ENCODE peak calls at places on chromosomes 7 and 10, in four cellular contexts. One of them, this sample, is unnamed.

GRCh38 chr10:103284170-103284569 is 7.2 kb downstream of the INA start:
- DNase-seq in EH: peak
- DNase-seq in left ventricle myocardium inferior: no peak
- DNase-seq in uterus: no peak
- DNase-seq in this sample: no peak

GRCh38 chr7:157022681-157023588 is 12.5 kb upstream of the MNX1 start:
- DNase-seq in EH: no peak
- DNase-seq in left ventricle myocardium inferior: no peak
- DNase-seq in uterus: no peak
- DNase-seq in this sample: no peak

GRCh38 chr7:122303971-122304603 is 463 bp downstream of the FEZF1 start:
- DNase-seq in EH: no peak
- DNase-seq in left ventricle myocardium inferior: no peak
- DNase-seq in uterus: no peak
- DNase-seq in this sample: peak

GRCh38 chr10:93034426-93034825 is 26.2 kb upstream of the CYP26C1 start:
- DNase-seq in EH: peak
- DNase-seq in left ventricle myocardium inferior: no peak
- DNase-seq in uterus: no peak
- DNase-seq in this sample: no peak

GRCh38 chr7:1844336-1844955 is 174.4 kb downstream of the ELFN1 start:
- DNase-seq in EH: no peak
- DNase-seq in left ventricle myocardium inferior: peak
- DNase-seq in uterus: no peak
- DNase-seq in this sample: no peak

GRCh38 chr10:32112055-32112454 is 55.8 kb upstream of the KIF5B start:
- DNase-seq in EH: peak
- DNase-seq in left ventricle myocardium inferior: no peak
- DNase-seq in uterus: no peak
- DNase-seq in this sample: no peak

GRCh38 chr10:33145451-33146188 is 187.6 kb upstream of the ITGB1 start:
- DNase-seq in EH: no peak
- DNase-seq in left ventricle myocardium inferior: no peak
- DNase-seq in uterus: no peak
- DNase-seq in this sample: no peak

GRCh38 chr7:47239927-47240570 is 341.9 kb downstream of the TNS3 start:
- DNase-seq in EH: no peak
- DNase-seq in left ventricle myocardium inferior: no peak
- DNase-seq in uterus: peak
- DNase-seq in this sample: no peak

GRCh38 chr7:11625669-11626068 is 206.3 kb downstream of the THSD7A start:
- DNase-seq in EH: no peak
- DNase-seq in left ventricle myocardium inferior: no peak
- DNase-seq in uterus: no peak
- DNase-seq in this sample: peak

GRCh38 chr10:71933651-71934050 is 30.5 kb upstream of the CHST3 start:
- DNase-seq in EH: no peak
- DNase-seq in left ventricle myocardium inferior: no peak
- DNase-seq in uterus: no peak
- DNase-seq in this sample: no peak

GRCh38 chr10:59623823-59624535 is 85.7 kb downstream of the SLC16A9 start:
- DNase-seq in EH: no peak
- DNase-seq in left ventricle myocardium inferior: peak
- DNase-seq in uterus: no peak
- DNase-seq in this sample: no peak

GRCh38 chr7:140640060-140640611 is 477 bp downstream of the DENND2A start:
- DNase-seq in EH: peak
- DNase-seq in left ventricle myocardium inferior: peak
- DNase-seq in uterus: peak
- DNase-seq in this sample: peak

GRCh38 chr7:4738711-4739527 is 36.5 kb upstream of the AP5Z1 start:
- DNase-seq in EH: peak
- DNase-seq in left ventricle myocardium inferior: no peak
- DNase-seq in uterus: peak
- DNase-seq in this sample: peak

GRCh38 chr10:49243139-49243538 is 54.9 kb upstream of the TMEM273 start:
- DNase-seq in EH: no peak
- DNase-seq in left ventricle myocardium inferior: no peak
- DNase-seq in uterus: no peak
- DNase-seq in this sample: no peak

GRCh38 chr7:111029574-111030357 is 61.2 kb upstream of the LRRN3 start:
- DNase-seq in EH: peak
- DNase-seq in left ventricle myocardium inferior: no peak
- DNase-seq in uterus: no peak
- DNase-seq in this sample: no peak

GRCh38 chr7:2172311-2173183 is 60.2 kb downstream of the MAD1L1 start:
- DNase-seq in EH: peak
- DNase-seq in left ventricle myocardium inferior: no peak
- DNase-seq in uterus: no peak
- DNase-seq in this sample: peak

GRCh38 chr10:43137701-43137970 is 609 bp upstream of the CSGALNACT2 start:
- DNase-seq in EH: peak
- DNase-seq in left ventricle myocardium inferior: peak
- DNase-seq in uterus: peak
- DNase-seq in this sample: peak

GRCh38 chr10:117569610-117570395 is 27.3 kb downstream of the EMX2 start:
- DNase-seq in EH: no peak
- DNase-seq in left ventricle myocardium inferior: no peak
- DNase-seq in uterus: no peak
- DNase-seq in this sample: peak

GRCh38 chr10:107059872-107060271 is 104.6 kb downstream of the SORCS1 start:
- DNase-seq in EH: no peak
- DNase-seq in left ventricle myocardium inferior: no peak
- DNase-seq in uterus: no peak
- DNase-seq in this sample: no peak

GRCh38 chr10:113879691-113880090 is 25.2 kb downstream of the NHLRC2 start:
- DNase-seq in EH: no peak
- DNase-seq in left ventricle myocardium inferior: no peak
- DNase-seq in uterus: no peak
- DNase-seq in this sample: no peak

GRCh38 chr10:47420305-47421056 is 36.4 kb upstream of the ZNF488 start:
- DNase-seq in EH: no peak
- DNase-seq in left ventricle myocardium inferior: no peak
- DNase-seq in uterus: no peak
- DNase-seq in this sample: no peak

GRCh38 chr7:105653441-105654005 is 72.2 kb upstream of the EFCAB10 start:
- DNase-seq in EH: no peak
- DNase-seq in left ventricle myocardium inferior: no peak
- DNase-seq in uterus: no peak
- DNase-seq in this sample: no peak

GRCh38 chr7:77425151-77426051 is 9.3 kb upstream of the GSAP start:
- DNase-seq in EH: peak
- DNase-seq in left ventricle myocardium inferior: no peak
- DNase-seq in uterus: no peak
- DNase-seq in this sample: no peak

GRCh38 chr7:100642534-100642907 is 1.2 kb upstream of the TFR2 start:
- DNase-seq in EH: no peak
- DNase-seq in left ventricle myocardium inferior: no peak
- DNase-seq in uterus: no peak
- DNase-seq in this sample: peak

GRCh38 chr7:70580161-70580560 is 551.8 kb upstream of the GALNT17 start:
- DNase-seq in EH: no peak
- DNase-seq in left ventricle myocardium inferior: no peak
- DNase-seq in uterus: no peak
- DNase-seq in this sample: peak

GRCh38 chr10:100510533-100511308 is 8.9 kb downstream of the SEC31B start:
- DNase-seq in EH: no peak
- DNase-seq in left ventricle myocardium inferior: no peak
- DNase-seq in uterus: no peak
- DNase-seq in this sample: no peak

GRCh38 chr10:29811751-29812427 is 177.1 kb upstream of the SVIL start:
- DNase-seq in EH: peak
- DNase-seq in left ventricle myocardium inferior: peak
- DNase-seq in uterus: peak
- DNase-seq in this sample: peak

GRCh38 chr7:12130664-12131063 is 80.4 kb upstream of the TMEM106B start:
- DNase-seq in EH: peak
- DNase-seq in left ventricle myocardium inferior: no peak
- DNase-seq in uterus: no peak
- DNase-seq in this sample: no peak

GRCh38 chr7:20798694-20799121 is 12.0 kb upstream of the SP8 start:
- DNase-seq in EH: no peak
- DNase-seq in left ventricle myocardium inferior: no peak
- DNase-seq in uterus: no peak
- DNase-seq in this sample: peak

GRCh38 chr7:139994356-139994755 is 68.4 kb downstream of the PARP12 start:
- DNase-seq in EH: no peak
- DNase-seq in left ventricle myocardium inferior: no peak
- DNase-seq in uterus: no peak
- DNase-seq in this sample: no peak

GRCh38 chr7:148773344-148773743 is 74.6 kb downstream of the CUL1 start:
- DNase-seq in EH: peak
- DNase-seq in left ventricle myocardium inferior: no peak
- DNase-seq in uterus: no peak
- DNase-seq in this sample: peak